ENCODE peak calls at places on chromosome 20, in ten cellular contexts. C is neuronal stem cell, X is PC-3, Z is astrocyte, W is fibroblast of lung, A is GM23248, V is neural progenitor cell, U is H1, D is mesenchymal stem cell, P is HepG2. K is an unnamed sample.

GRCh38 chr20:20663841-20664240 is 48.6 kb downstream of the RALGAPA2 start:
- DNase-seq in C (no peak), X (no peak), Z (no peak), W (peak), A (peak), V (no peak), U (no peak), D (no peak), P (no peak), K (peak)

GRCh38 chr20:59652381-59652780 is 48.0 kb downstream of the PHACTR3 start:
- DNase-seq in C (no peak), X (no peak), Z (no peak), W (no peak), A (no peak), V (no peak), U (no peak), D (no peak), P (no peak), K (no peak)

GRCh38 chr20:57573176-57573575 is 12.3 kb downstream of the PCK1 start:
- DNase-seq in C (no peak), X (no peak), Z (no peak), W (no peak), A (no peak), V (no peak), U (no peak), D (no peak), P (no peak), K (no peak)

GRCh38 chr20:51547951-51548350 is 5.4 kb upstream of the NFATC2 start:
- DNase-seq in C (no peak), X (no peak), Z (no peak), W (no peak), A (no peak), V (no peak), U (no peak), D (no peak), P (no peak), K (no peak)

GRCh38 chr20:58996226-58996611 is 10.8 kb downstream of the CTSZ start:
- DNase-seq in C (no peak), X (no peak), Z (no peak), W (no peak), A (no peak), V (no peak), U (no peak), D (no peak), P (no peak), K (no peak)

GRCh38 chr20:41170386-41171105 is 33.2 kb downstream of the PLCG1 start:
- DNase-seq in C (no peak), X (no peak), Z (no peak), W (no peak), A (no peak), V (no peak), U (no peak), D (no peak), P (no peak), K (no peak)

GRCh38 chr20:2557873-2558580 is 21.7 kb downstream of the TMC2 start:
- DNase-seq in C (no peak), X (no peak), Z (no peak), W (no peak), A (no peak), V (no peak), U (no peak), D (no peak), P (no peak), K (no peak)

GRCh38 chr20:11652128-11652527 is 265.6 kb upstream of the BTBD3 start:
- DNase-seq in C (no peak), X (no peak), Z (no peak), W (no peak), A (no peak), V (no peak), U (no peak), D (no peak), P (no peak), K (no peak)

GRCh38 chr20:47090835-47091234 is 196.2 kb downstream of the EYA2 start:
- DNase-seq in C (no peak), X (no peak), Z (no peak), W (no peak), A (no peak), V (no peak), U (no peak), D (no peak), P (no peak), K (no peak)

GRCh38 chr20:45944151-45944964 is 9.9 kb downstream of the PCIF1 start:
- DNase-seq in C (no peak), X (peak), Z (peak), W (peak), A (peak), V (no peak), U (no peak), D (peak), P (no peak), K (peak)

GRCh38 chr20:12660918-12661317 is 347.9 kb upstream of the SPTLC3 start:
- DNase-seq in C (peak), X (no peak), Z (no peak), W (no peak), A (no peak), V (peak), U (peak), D (no peak), P (peak), K (peak)

GRCh38 chr20:58306421-58307261 is 2.9 kb upstream of the RAB22A start:
- DNase-seq in C (no peak), X (peak), Z (peak), W (peak), A (peak), V (no peak), U (no peak), D (peak), P (peak), K (peak)

GRCh38 chr20:45306431-45306982 is at the start of gene RBPJL:
- DNase-seq in C (no peak), X (no peak), Z (no peak), W (no peak), A (peak), V (peak), U (peak), D (peak), P (no peak), K (no peak)

GRCh38 chr20:47950103-47950502 is 164.8 kb upstream of the SULF2 start:
- DNase-seq in C (no peak), X (peak), Z (peak), W (peak), A (peak), V (no peak), U (no peak), D (peak), P (no peak), K (peak)

GRCh38 chr20:20207872-20208271 is 155.5 kb downstream of the CFAP61 start:
- DNase-seq in C (no peak), X (no peak), Z (no peak), W (no peak), A (no peak), V (no peak), U (no peak), D (no peak), P (no peak), K (no peak)

GRCh38 chr20:41654292-41654691 is 36.1 kb upstream of the CHD6 start:
- DNase-seq in C (no peak), X (no peak), Z (no peak), W (no peak), A (no peak), V (no peak), U (no peak), D (no peak), P (no peak), K (no peak)

GRCh38 chr20:57133926-57134650 is 132.4 kb downstream of the BMP7 start:
- DNase-seq in C (no peak), X (no peak), Z (no peak), W (no peak), A (peak), V (no peak), U (no peak), D (no peak), P (no peak), K (no peak)

GRCh38 chr20:10715035-10715434 is 41.2 kb upstream of the JAG1 start:
- DNase-seq in C (no peak), X (peak), Z (peak), W (peak), A (peak), V (no peak), U (no peak), D (peak), P (peak), K (peak)

GRCh38 chr20:6708010-6708409 is 59.5 kb upstream of the BMP2 start:
- DNase-seq in C (no peak), X (peak), Z (peak), W (peak), A (peak), V (peak), U (no peak), D (peak), P (no peak), K (peak)

GRCh38 chr20:51668932-51669331 is 99.3 kb downstream of the ATP9A start:
- DNase-seq in C (no peak), X (peak), Z (no peak), W (no peak), A (no peak), V (no peak), U (no peak), D (no peak), P (no peak), K (no peak)

GRCh38 chr20:59013959-59014608 is 5.1 kb upstream of the TUBB1 start:
- DNase-seq in C (no peak), X (no peak), Z (peak), W (peak), A (peak), V (no peak), U (peak), D (no peak), P (no peak), K (no peak)

GRCh38 chr20:58690851-58691250 is 1.7 kb upstream of the NPEPL1 start:
- DNase-seq in C (no peak), X (no peak), Z (peak), W (peak), A (peak), V (no peak), U (peak), D (peak), P (no peak), K (no peak)

GRCh38 chr20:57256908-57257307 is 9.5 kb downstream of the BMP7 start:
- DNase-seq in C (no peak), X (no peak), Z (no peak), W (no peak), A (no peak), V (no peak), U (no peak), D (no peak), P (no peak), K (no peak)

GRCh38 chr20:24771651-24772061 is 177.4 kb upstream of the CST7 start:
- DNase-seq in C (no peak), X (peak), Z (no peak), W (no peak), A (no peak), V (no peak), U (no peak), D (no peak), P (no peak), K (no peak)

GRCh38 chr20:60214901-60215522 is 256.8 kb downstream of the CDH26 start:
- DNase-seq in C (no peak), X (no peak), Z (no peak), W (no peak), A (no peak), V (no peak), U (no peak), D (no peak), P (no peak), K (peak)

GRCh38 chr20:61587910-61588309 is 335.8 kb downstream of the CDH4 start:
- DNase-seq in C (no peak), X (no peak), Z (no peak), W (no peak), A (no peak), V (no peak), U (no peak), D (no peak), P (no peak), K (no peak)

GRCh38 chr20:667351-668034 is 8.1 kb downstream of the SCRT2 start:
- DNase-seq in C (no peak), X (peak), Z (no peak), W (peak), A (peak), V (peak), U (peak), D (peak), P (peak), K (no peak)

GRCh38 chr20:61254881-61255589 is 3.0 kb downstream of the CDH4 start:
- DNase-seq in C (no peak), X (peak), Z (peak), W (peak), A (peak), V (no peak), U (no peak), D (no peak), P (no peak), K (peak)

GRCh38 chr20:46893877-46894578 is 615 bp upstream of the EYA2 start:
- DNase-seq in C (no peak), X (peak), Z (no peak), W (no peak), A (no peak), V (no peak), U (no peak), D (no peak), P (no peak), K (no peak)

DNA sequence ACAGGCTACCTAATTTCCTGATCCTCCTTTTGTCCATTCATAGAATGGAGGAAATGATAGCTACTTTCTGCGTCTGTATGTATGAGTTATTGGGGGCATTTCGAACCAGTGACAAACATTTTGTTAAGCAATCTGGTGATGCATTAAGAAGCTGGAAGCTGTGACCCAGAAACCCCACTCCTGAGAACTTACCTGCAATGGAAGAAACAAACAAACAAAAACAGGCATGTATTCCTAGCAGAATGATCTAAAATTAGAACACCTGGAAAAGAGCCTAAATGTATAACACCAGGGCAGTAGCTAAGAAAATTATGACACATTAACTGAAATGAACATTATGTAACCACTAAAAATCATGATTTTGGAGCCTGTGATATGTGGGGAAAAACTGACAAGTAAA is 33.4 kb upstream of the PRND start:
- DNase-seq in C (no peak), X (no peak), Z (no peak), W (no peak), A (peak), V (no peak), U (no peak), D (no peak), P (no peak), K (no peak)
- H3K27ac ChIP-seq in C (no peak), X (no peak), Z (no peak), W (no peak), A (peak), V (no peak), U (no peak), D (no peak), P (no peak), K (peak)

GRCh38 chr20:35665949-35666288 is 1.2 kb upstream of the CPNE1 start:
- DNase-seq in C (no peak), X (no peak), Z (no peak), W (no peak), A (no peak), V (no peak), U (peak), D (no peak), P (no peak), K (no peak)

GRCh38 chr20:35664544-35665206 is at the start of the genes CPNE1 and RBM12:
- DNase-seq in C (peak), X (peak), Z (peak), W (peak), A (peak), V (peak), U (peak), D (peak), P (peak), K (peak)

GRCh38 chr20:35669681-35670080 is 5.0 kb upstream of the CPNE1 start:
- DNase-seq in C (no peak), X (no peak), Z (no peak), W (no peak), A (no peak), V (no peak), U (no peak), D (no peak), P (no peak), K (no peak)

GRCh38 chr20:35673884-35674283 is 9.2 kb upstream of the CPNE1 start:
- DNase-seq in C (no peak), X (no peak), Z (no peak), W (no peak), A (no peak), V (no peak), U (no peak), D (no peak), P (no peak), K (no peak)

GRCh38 chr20:35669221-35669620 is 4.5 kb upstream of the CPNE1 start:
- DNase-seq in C (no peak), X (no peak), Z (no peak), W (no peak), A (no peak), V (no peak), U (no peak), D (no peak), P (no peak), K (no peak)
- H2AFZ ChIP-seq in C (no peak), X (no peak), Z (no peak), W (no peak), A (no peak), V (no peak), U (no peak), D (no peak), P (no peak), K (no peak)

GRCh38 chr20:54353337-54353736 is 122.1 kb upstream of the DOK5 start:
- DNase-seq in C (no peak), X (no peak), Z (no peak), W (no peak), A (no peak), V (no peak), U (no peak), D (no peak), P (no peak), K (no peak)

GRCh38 chr20:54347216-54347833 is 128.1 kb upstream of the DOK5 start:
- DNase-seq in C (no peak), X (no peak), Z (no peak), W (peak), A (peak), V (no peak), U (no peak), D (no peak), P (no peak), K (no peak)

GRCh38 chr20:54351371-54352136 is 123.8 kb upstream of the DOK5 start:
- DNase-seq in C (no peak), X (no peak), Z (no peak), W (no peak), A (no peak), V (no peak), U (no peak), D (no peak), P (no peak), K (no peak)

GRCh38 chr20:54346269-54346668 is 129.1 kb upstream of the DOK5 start:
- DNase-seq in C (no peak), X (no peak), Z (no peak), W (no peak), A (peak), V (no peak), U (no peak), D (no peak), P (no peak), K (no peak)

GRCh38 chr20:54350415-54350814 is 125.0 kb upstream of the DOK5 start:
- DNase-seq in C (no peak), X (no peak), Z (peak), W (peak), A (peak), V (no peak), U (no peak), D (no peak), P (no peak), K (no peak)
- H3K27ac ChIP-seq in C (no peak), X (no peak), Z (no peak), W (no peak), A (peak), V (no peak), U (no peak), D (no peak), P (no peak), K (no peak)

GRCh38 chr20:49256261-49256660 is 21.6 kb downstream of the ZNFX1 start:
- DNase-seq in C (no peak), X (no peak), Z (no peak), W (no peak), A (no peak), V (no peak), U (no peak), D (no peak), P (no peak), K (no peak)
- H2AFZ ChIP-seq in C (no peak), X (no peak), Z (no peak), W (no peak), A (no peak), V (no peak), U (no peak), D (no peak), P (no peak), K (no peak)

DNA sequence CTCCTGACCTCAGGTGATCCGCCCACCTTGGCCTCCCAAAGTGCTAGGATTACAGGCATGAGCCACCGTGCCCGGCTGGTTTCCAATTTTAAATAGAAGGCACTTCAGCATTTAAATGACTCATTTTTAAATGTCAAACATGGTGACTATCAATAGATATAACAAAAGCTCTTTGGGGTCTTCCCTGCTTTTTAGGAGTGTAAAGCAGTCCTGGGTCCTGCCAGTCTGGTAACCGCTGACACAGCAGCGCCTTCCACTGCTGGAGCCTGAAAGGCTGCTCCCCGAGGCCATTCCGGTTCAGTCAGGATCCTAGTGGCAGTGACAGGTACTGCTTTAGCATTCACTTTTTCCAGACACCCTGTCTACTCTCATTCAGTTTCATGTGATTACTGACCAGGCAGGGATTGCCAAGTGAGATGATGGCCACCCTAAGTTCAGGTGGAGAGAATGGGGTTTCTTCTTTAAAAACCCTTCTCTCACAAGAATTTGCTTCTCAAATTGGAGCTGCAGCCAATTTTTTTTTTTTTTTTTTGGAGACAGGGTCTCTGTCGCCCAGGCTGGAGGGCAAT is 5.1 kb downstream of the DIDO1 start:
- DNase-seq in C (peak), X (peak), Z (peak), W (peak), A (peak), V (peak), U (no peak), D (peak), P (peak), K (peak)
- H3K27ac ChIP-seq in C (no peak), X (no peak), Z (peak), W (no peak), A (peak), V (no peak), U (no peak), D (no peak), P (peak), K (peak)

GRCh38 chr20:38181971-38182370 is 16.9 kb upstream of the TGM2 start:
- DNase-seq in C (no peak), X (no peak), Z (no peak), W (no peak), A (no peak), V (no peak), U (no peak), D (no peak), P (no peak), K (no peak)

GRCh38 chr20:38180781-38181180 is 15.7 kb upstream of the TGM2 start:
- DNase-seq in C (no peak), X (peak), Z (no peak), W (peak), A (peak), V (no peak), U (no peak), D (no peak), P (no peak), K (no peak)

GRCh38 chr20:38181207-38181693 is 16.2 kb upstream of the TGM2 start:
- DNase-seq in C (no peak), X (peak), Z (no peak), W (no peak), A (no peak), V (peak), U (no peak), D (no peak), P (no peak), K (no peak)

GRCh38 chr20:38186788-38187221 is 21.7 kb upstream of the TGM2 start:
- DNase-seq in C (no peak), X (peak), Z (peak), W (peak), A (peak), V (no peak), U (no peak), D (no peak), P (no peak), K (peak)

GRCh38 chr20:38184098-38184497 is 19.0 kb upstream of the TGM2 start:
- DNase-seq in C (no peak), X (peak), Z (peak), W (peak), A (no peak), V (no peak), U (no peak), D (no peak), P (no peak), K (peak)
- H2AFZ ChIP-seq in C (no peak), X (no peak), Z (peak), W (no peak), A (no peak), V (no peak), U (no peak), D (no peak), P (no peak), K (no peak)

GRCh38 chr20:33773412-33774089 is 37.6 kb upstream of the CHMP4B start:
- DNase-seq in C (no peak), X (no peak), Z (no peak), W (no peak), A (no peak), V (no peak), U (no peak), D (no peak), P (no peak), K (no peak)
- H3K27ac ChIP-seq in C (no peak), X (no peak), Z (no peak), W (no peak), A (no peak), V (no peak), U (no peak), D (no peak), P (no peak), K (no peak)

DNA sequence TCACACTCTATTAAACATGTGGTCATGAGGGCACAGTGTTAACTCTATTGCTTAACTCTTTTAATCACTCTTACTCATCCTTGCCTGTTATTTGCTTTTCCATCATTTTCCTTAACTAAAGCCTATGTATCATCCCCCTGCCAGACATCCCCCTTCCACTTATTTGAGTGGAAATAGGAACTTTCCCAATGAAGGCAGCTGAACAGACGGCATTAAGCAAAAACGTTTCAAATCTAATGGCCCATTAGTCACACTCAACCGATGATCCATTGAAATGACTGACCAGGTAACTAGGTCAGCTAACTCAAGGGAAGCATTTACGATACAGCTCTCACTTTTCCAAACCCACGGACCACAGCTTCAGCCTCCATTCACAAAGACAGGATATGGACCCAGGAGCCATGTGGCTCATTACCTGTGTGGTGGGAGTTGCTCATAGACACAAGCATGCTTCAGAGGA is 89.2 kb downstream of the HAO1 start:
- DNase-seq in C (no peak), X (peak), Z (peak), W (peak), A (peak), V (no peak), U (no peak), D (no peak), P (no peak), K (peak)
- H2AFZ ChIP-seq in C (no peak), X (peak), Z (no peak), W (no peak), A (no peak), V (no peak), U (peak), D (no peak), P (no peak), K (peak)

K was measured in mammary epithelial cell.